ENCODE peak calls at places on chromosomes 16 and 17, in six cellular contexts. V is A549, O is heart right ventricle, N is sigmoid colon, B is AG04450, Z is Karpas-422. Y is an unnamed sample.
A peak's percentile ranks its signal among the peaks of the same experiment; 100 is the strongest.

GRCh38 chr16:13264749-13265552 is 363.6 kb downstream of the SHISA9 start:
- DNase-seq in O (no peak), V (no peak), Z (no peak), N (no peak), B (no peak), Y (no peak)

GRCh38 chr17:58310511-58311428 is 17.8 kb downstream of the TSPOAP1 start:
- DNase-seq in N (no peak), Z (no peak), O (no peak), V (no peak), B (no peak), Y (no peak)

GRCh38 chr17:17672453-17673368 is 8.5 kb upstream of the RAI1 start:
- DNase-seq in N (no peak), Z (peak; percentile 66), O (no peak), V (no peak), B (no peak), Y (no peak)

GRCh38 chr17:37043201-37043600 is 94.4 kb downstream of the AATF start:
- DNase-seq in N (no peak), Z (no peak), O (no peak), V (no peak), B (no peak), Y (no peak)

GRCh38 chr17:75521290-75521689 is 4.2 kb upstream of the LLGL2 start:
- DNase-seq in N (no peak), B (no peak), V (no peak), Z (no peak), O (no peak), Y (peak; percentile 17)

GRCh38 chr17:65074778-65075250 is 18.3 kb upstream of the GNA13 start:
- DNase-seq in N (peak; percentile 82), O (peak; percentile 74), V (peak; percentile 49), Z (no peak), B (peak; percentile 33), Y (no peak)

GRCh38 chr16:61149709-61150108 is 886.5 kb downstream of the CDH8 start:
- DNase-seq in V (no peak), O (no peak), N (no peak), Z (no peak), B (no peak), Y (peak; percentile 27)

GRCh38 chr17:41352597-41353366 is 2.2 kb upstream of the KRT33A start:
- DNase-seq in N (no peak), Z (no peak), V (no peak), B (no peak), O (no peak), Y (no peak)

GRCh38 chr17:53996131-53996530 is 173.4 kb downstream of the KIF2B start:
- DNase-seq in Z (no peak), V (no peak), B (no peak), O (no peak), N (no peak), Y (no peak)

DNA sequence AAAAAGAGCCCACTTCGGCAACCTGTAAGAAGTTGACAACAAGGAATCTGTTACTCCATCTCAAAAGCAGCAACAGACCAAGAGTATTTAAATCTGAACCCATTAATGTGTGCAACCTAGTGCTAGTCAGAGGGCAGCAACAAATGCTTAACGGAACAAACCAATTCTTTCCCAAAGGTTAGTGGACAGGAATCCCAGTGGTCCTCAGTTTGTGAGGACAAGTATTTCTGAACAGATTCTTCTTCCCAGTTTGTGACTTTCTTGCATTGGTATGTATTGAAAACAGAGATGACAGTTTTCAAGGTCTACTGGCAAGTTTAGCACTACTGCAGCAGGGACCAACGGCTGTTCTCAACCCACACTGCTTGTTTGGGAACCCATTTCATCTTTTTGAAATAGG is 2.9 kb downstream of the RPL26 start:
- DNase-seq in B (no peak), O (no peak), N (no peak), Z (no peak), V (no peak), Y (no peak)
- H3K27ac ChIP-seq in B (no peak overlapping the region), O (no peak overlapping the region), N (no peak overlapping the region), Z (no peak overlapping the region), V (no peak overlapping the region), Y (no peak overlapping the region)

DNA sequence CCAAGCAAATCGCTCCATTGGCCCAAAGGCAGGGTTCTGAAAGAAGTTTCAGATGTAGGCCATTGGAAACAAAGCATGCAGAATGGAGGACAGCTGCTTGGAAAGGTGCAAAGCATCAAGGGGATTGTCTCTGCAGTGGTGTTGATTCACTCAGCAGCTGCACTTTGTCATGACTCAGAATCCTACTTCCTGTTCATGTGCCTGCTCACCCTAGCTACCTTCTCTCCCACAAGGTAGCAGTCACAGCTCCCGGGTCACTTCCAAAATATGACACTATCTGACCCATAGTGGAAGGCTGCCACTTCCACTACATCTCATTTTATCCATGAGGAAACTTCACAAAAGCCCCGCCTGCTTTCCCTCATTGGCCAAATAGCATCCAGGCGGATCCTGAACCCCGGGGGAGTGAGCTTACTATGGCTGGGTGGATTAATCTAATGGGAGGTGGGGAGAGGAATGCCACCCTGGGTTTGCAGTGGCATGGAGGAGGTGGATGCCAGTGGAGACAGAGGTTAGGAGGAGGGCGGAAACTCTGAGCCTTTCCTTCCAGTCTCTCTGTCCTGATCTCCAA is 74.7 kb upstream of the NKD1 start:
- DNase-seq in B (no peak), V (no peak), O (no peak), Z (no peak), N (no peak), Y (no peak)
- H3K27ac ChIP-seq in B (no peak overlapping the region), V (no peak overlapping the region), O (no peak overlapping the region), Z (no peak overlapping the region), N (no peak overlapping the region), Y (no peak overlapping the region)

DNA sequence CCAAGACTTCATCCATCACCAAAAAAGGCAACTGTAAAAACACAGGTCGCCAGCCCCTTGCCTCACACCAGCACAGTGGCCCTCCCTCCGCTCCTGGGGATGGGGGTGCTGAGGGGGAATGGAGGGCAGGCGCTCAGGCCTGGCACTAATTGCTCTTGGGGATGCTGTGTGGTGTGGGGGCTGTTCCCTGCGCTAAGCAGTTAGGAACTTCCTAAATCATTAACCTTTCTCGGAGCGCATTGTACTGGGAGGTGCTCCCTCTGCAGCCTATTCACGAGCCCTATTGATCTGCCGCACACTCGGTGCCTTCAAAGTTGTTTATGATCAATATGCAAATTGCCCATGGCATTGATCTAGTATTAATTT is 199.9 kb downstream of the ZFHX3 start:
- DNase-seq in O (no peak), Z (no peak), V (peak; percentile 26), B (no peak), N (no peak), Y (no peak)
- H3K27ac ChIP-seq in O (peak overlapping the region; percentile 84), Z (no peak overlapping the region), V (peak overlapping the region; percentile 100), B (no peak overlapping the region), N (peak overlapping the region; percentile 70), Y (no peak overlapping the region)

GRCh38 chr17:55298111-55298510 is 33.4 kb downstream of the HLF start:
- DNase-seq in N (no peak), O (no peak), Z (no peak), B (no peak), V (no peak), Y (no peak)

GRCh38 chr17:55294042-55294751 is 29.4 kb downstream of the HLF start:
- DNase-seq in V (no peak), B (no peak), O (no peak), Z (no peak), N (no peak), Y (no peak)

GRCh38 chr17:55296171-55296695 is 31.5 kb downstream of the HLF start:
- DNase-seq in O (no peak), V (no peak), Z (no peak), B (no peak), N (no peak), Y (no peak)

GRCh38 chr17:55296699-55297098 is 31.9 kb downstream of the HLF start:
- DNase-seq in O (no peak), B (no peak), N (no peak), Z (no peak), V (no peak), Y (no peak)

DNA sequence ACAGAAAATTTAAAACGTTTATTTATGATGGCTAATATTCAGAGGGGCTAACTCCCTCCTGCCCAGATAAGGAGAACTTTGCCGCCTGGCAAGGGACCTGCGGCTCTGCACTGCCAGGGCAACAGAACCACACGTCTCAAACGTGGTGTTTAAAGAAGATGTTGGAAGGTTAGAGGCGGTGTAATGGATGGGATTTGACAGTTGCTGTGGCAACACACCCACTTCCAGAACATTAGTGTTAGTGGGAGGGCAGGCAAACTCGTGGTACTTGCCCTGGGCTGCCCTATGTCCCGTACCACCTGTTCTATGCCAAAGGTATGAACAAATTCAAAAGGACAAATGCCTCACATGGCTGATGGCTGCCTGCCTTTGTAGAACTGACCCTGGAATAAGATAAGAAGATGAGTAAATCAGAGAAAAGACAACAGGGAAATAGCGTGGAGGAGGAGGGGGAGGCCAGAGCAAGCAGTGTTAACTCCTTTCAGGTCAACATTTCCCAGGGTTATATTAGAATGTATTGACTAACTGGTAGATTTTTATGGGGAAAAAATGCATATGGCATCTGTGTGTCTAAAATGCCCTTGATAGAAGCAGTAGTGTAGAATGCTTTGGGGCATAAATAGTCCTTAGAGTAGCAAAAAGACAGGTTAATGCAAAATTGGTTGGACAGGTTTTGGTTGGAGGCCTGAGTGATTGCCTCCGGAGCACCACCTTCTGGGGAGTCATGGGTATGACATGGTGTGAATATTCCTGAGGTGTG is 30.8 kb downstream of the HLF start:
- DNase-seq in B (peak; percentile 7), Z (peak; percentile 75), O (no peak), N (peak; percentile 82), V (peak; percentile 90), Y (no peak)
- H3K27ac ChIP-seq in B (no peak overlapping the region), Z (no peak overlapping the region), O (no peak overlapping the region), N (peak overlapping the region; percentile 1), V (no peak overlapping the region), Y (no peak overlapping the region)

GRCh38 chr17:73267648-73268537 is 6.2 kb upstream of the CPSF4L start:
- DNase-seq in B (no peak), O (no peak), V (no peak), N (no peak), Z (no peak), Y (no peak)

GRCh38 chr17:73262676-73263642 is 1.3 kb upstream of the CPSF4L start:
- DNase-seq in V (no peak), O (no peak), N (peak; percentile 54), Z (no peak), B (no peak), Y (no peak)

GRCh38 chr17:73268582-73269328 is 7.1 kb upstream of the CPSF4L start:
- DNase-seq in V (no peak), O (no peak), Z (no peak), N (no peak), B (no peak), Y (no peak)

GRCh38 chr17:73266796-73267195 is 5.1 kb upstream of the CPSF4L start:
- DNase-seq in Z (no peak), N (no peak), O (no peak), B (no peak), V (no peak), Y (no peak)

GRCh38 chr17:73265646-73266640 is 4.3 kb upstream of the CPSF4L start:
- DNase-seq in O (no peak), B (no peak), N (no peak), V (no peak), Z (no peak), Y (no peak)
- H3K27ac ChIP-seq in O (no peak overlapping the region), B (no peak overlapping the region), N (no peak overlapping the region), V (no peak overlapping the region), Z (no peak overlapping the region), Y (no peak overlapping the region)

Y was measured in left lung.